ENCODE peak calls at places on chromosomes 12 and 14, in six cellular contexts. One of them, this sample, is unnamed.
A peak's percentile ranks its signal among the peaks of the same experiment; 100 is the strongest.

GRCh38 chr12:43692064-43692463 is 66.5 kb downstream of the PUS7L start:
- DNase-seq in MM.1S: no peak
- DNase-seq in PC-3: peak; percentile 22
- DNase-seq in K562: no peak
- DNase-seq in fibroblast of lung: peak; percentile 56
- DNase-seq in neural progenitor cell: no peak
- DNase-seq in this sample: peak; percentile 37

GRCh38 chr14:61145903-61146411 is 135.2 kb downstream of the TMEM30B start:
- DNase-seq in fibroblast of lung: peak; percentile 93
- DNase-seq in PC-3: peak; percentile 51
- DNase-seq in neural progenitor cell: peak; percentile 11
- DNase-seq in K562: no peak
- DNase-seq in MM.1S: no peak
- DNase-seq in this sample: peak; percentile 84

GRCh38 chr12:54996235-54996634 is 11.7 kb upstream of the TESPA1 start:
- DNase-seq in neural progenitor cell: no peak
- DNase-seq in PC-3: no peak
- DNase-seq in MM.1S: no peak
- DNase-seq in fibroblast of lung: no peak
- DNase-seq in K562: no peak
- DNase-seq in this sample: no peak

GRCh38 chr14:106201376-106201775 is 675.0 kb downstream of the TMEM121 start:
- DNase-seq in MM.1S: no peak
- DNase-seq in fibroblast of lung: no peak
- DNase-seq in PC-3: peak; percentile 5
- DNase-seq in neural progenitor cell: no peak
- DNase-seq in K562: no peak
- DNase-seq in this sample: no peak

GRCh38 chr12:68350753-68351152 is 18.6 kb upstream of the MDM1 start:
- DNase-seq in PC-3: peak; percentile 15
- DNase-seq in fibroblast of lung: peak; percentile 75
- DNase-seq in K562: no peak
- DNase-seq in MM.1S: no peak
- DNase-seq in neural progenitor cell: no peak
- DNase-seq in this sample: no peak

GRCh38 chr12:68646484-68646883 is 35.8 kb downstream of the RAP1B start:
- DNase-seq in K562: no peak
- DNase-seq in neural progenitor cell: no peak
- DNase-seq in PC-3: no peak
- DNase-seq in MM.1S: no peak
- DNase-seq in fibroblast of lung: no peak
- DNase-seq in this sample: no peak

GRCh38 chr12:67377541-67377940 is 108.4 kb downstream of the CAND1 start:
- DNase-seq in PC-3: no peak
- DNase-seq in K562: no peak
- DNase-seq in neural progenitor cell: no peak
- DNase-seq in MM.1S: no peak
- DNase-seq in fibroblast of lung: no peak
- DNase-seq in this sample: peak; percentile 60

GRCh38 chr12:12992418-12993175 is 7.5 kb downstream of the HEBP1 start:
- DNase-seq in MM.1S: peak; percentile 59
- DNase-seq in fibroblast of lung: peak; percentile 89
- DNase-seq in K562: no peak
- DNase-seq in PC-3: no peak
- DNase-seq in neural progenitor cell: no peak
- DNase-seq in this sample: peak; percentile 20

GRCh38 chr14:64705406-64706118 is 1.3 kb downstream of the PLEKHG3 start:
- DNase-seq in MM.1S: no peak
- DNase-seq in K562: no peak
- DNase-seq in fibroblast of lung: no peak
- DNase-seq in PC-3: no peak
- DNase-seq in neural progenitor cell: peak; percentile 49
- DNase-seq in this sample: peak; percentile 63

GRCh38 chr12:7190268-7191055 is 976 bp downstream of the PEX5 start:
- DNase-seq in neural progenitor cell: peak; percentile 63
- DNase-seq in fibroblast of lung: peak; percentile 20
- DNase-seq in PC-3: no peak
- DNase-seq in K562: no peak
- DNase-seq in MM.1S: no peak
- DNase-seq in this sample: peak; percentile 17

GRCh38 chr14:46140445-46140844 is 511.1 kb downstream of the RPL10L start:
- DNase-seq in MM.1S: no peak
- DNase-seq in fibroblast of lung: peak; percentile 1
- DNase-seq in PC-3: no peak
- DNase-seq in K562: no peak
- DNase-seq in neural progenitor cell: no peak
- DNase-seq in this sample: no peak

GRCh38 chr14:23066855-23067744 is 9.8 kb upstream of the CDH24 start:
- DNase-seq in neural progenitor cell: no peak
- DNase-seq in K562: no peak
- DNase-seq in fibroblast of lung: no peak
- DNase-seq in MM.1S: no peak
- DNase-seq in PC-3: no peak
- DNase-seq in this sample: no peak

GRCh38 chr12:32365473-32366064 is 33.8 kb upstream of the FGD4 start:
- DNase-seq in PC-3: peak; percentile 72
- DNase-seq in K562: peak; percentile 70
- DNase-seq in fibroblast of lung: peak; percentile 80
- DNase-seq in neural progenitor cell: peak; percentile 76
- DNase-seq in MM.1S: peak; percentile 72
- DNase-seq in this sample: peak; percentile 62

GRCh38 chr12:82314406-82314892 is 43.7 kb downstream of the CCDC59 start:
- DNase-seq in fibroblast of lung: no peak
- DNase-seq in PC-3: peak; percentile 36
- DNase-seq in neural progenitor cell: peak; percentile 90
- DNase-seq in MM.1S: no peak
- DNase-seq in K562: no peak
- DNase-seq in this sample: peak; percentile 59

GRCh38 chr14:67557656-67558055 is 24.6 kb downstream of the PLEKHH1 start:
- DNase-seq in neural progenitor cell: no peak
- DNase-seq in K562: no peak
- DNase-seq in fibroblast of lung: no peak
- DNase-seq in PC-3: no peak
- DNase-seq in MM.1S: no peak
- DNase-seq in this sample: no peak

GRCh38 chr14:28303248-28303647 is 463.3 kb upstream of the FOXG1 start:
- DNase-seq in MM.1S: no peak
- DNase-seq in neural progenitor cell: no peak
- DNase-seq in K562: no peak
- DNase-seq in fibroblast of lung: peak; percentile 61
- DNase-seq in PC-3: peak; percentile 91
- DNase-seq in this sample: peak; percentile 69

GRCh38 chr14:68249534-68250517 is 430.2 kb downstream of the RAD51B start:
- DNase-seq in MM.1S: no peak
- DNase-seq in neural progenitor cell: no peak
- DNase-seq in fibroblast of lung: peak; percentile 80
- DNase-seq in K562: no peak
- DNase-seq in PC-3: peak; percentile 86
- DNase-seq in this sample: peak; percentile 27

GRCh38 chr12:17609152-17609551 is 480.8 kb downstream of the RERGL start:
- DNase-seq in K562: no peak
- DNase-seq in neural progenitor cell: no peak
- DNase-seq in PC-3: peak; percentile 10
- DNase-seq in fibroblast of lung: peak; percentile 0
- DNase-seq in MM.1S: no peak
- DNase-seq in this sample: no peak

GRCh38 chr12:49671051-49671765 is 36.0 kb downstream of the FMNL3 start:
- DNase-seq in PC-3: no peak
- DNase-seq in K562: no peak
- DNase-seq in MM.1S: peak; percentile 21
- DNase-seq in fibroblast of lung: no peak
- DNase-seq in neural progenitor cell: no peak
- DNase-seq in this sample: no peak

GRCh38 chr12:56115329-56115728 is 1.1 kb upstream of the RPL41 start:
- DNase-seq in neural progenitor cell: peak; percentile 23
- DNase-seq in MM.1S: no peak
- DNase-seq in fibroblast of lung: peak; percentile 47
- DNase-seq in K562: no peak
- DNase-seq in PC-3: peak; percentile 23
- DNase-seq in this sample: peak; percentile 57

GRCh38 chr12:21771311-21771710 is 3.2 kb downstream of the KCNJ8 start:
- DNase-seq in K562: no peak
- DNase-seq in neural progenitor cell: no peak
- DNase-seq in PC-3: peak; percentile 24
- DNase-seq in MM.1S: no peak
- DNase-seq in fibroblast of lung: peak; percentile 61
- DNase-seq in this sample: no peak

GRCh38 chr12:98544741-98545140 is 29.4 kb downstream of the TMPO start:
- DNase-seq in PC-3: no peak
- DNase-seq in MM.1S: no peak
- DNase-seq in K562: no peak
- DNase-seq in fibroblast of lung: peak; percentile 37
- DNase-seq in neural progenitor cell: no peak
- DNase-seq in this sample: no peak

GRCh38 chr12:916240-916639 is 33.3 kb downstream of the RAD52 start:
- DNase-seq in PC-3: no peak
- DNase-seq in fibroblast of lung: no peak
- DNase-seq in neural progenitor cell: no peak
- DNase-seq in MM.1S: no peak
- DNase-seq in K562: no peak
- DNase-seq in this sample: no peak

GRCh38 chr12:66453111-66453510 is 150.8 kb downstream of the HELB start:
- DNase-seq in PC-3: no peak
- DNase-seq in MM.1S: no peak
- DNase-seq in K562: no peak
- DNase-seq in fibroblast of lung: no peak
- DNase-seq in neural progenitor cell: no peak
- DNase-seq in this sample: no peak

GRCh38 chr14:87992349-87992719 is 648 bp downstream of the GALC start:
- DNase-seq in MM.1S: no peak
- DNase-seq in PC-3: no peak
- DNase-seq in neural progenitor cell: peak; percentile 60
- DNase-seq in fibroblast of lung: peak; percentile 33
- DNase-seq in K562: no peak
- DNase-seq in this sample: peak; percentile 2

GRCh38 chr14:31294736-31295398 is 87.3 kb upstream of the HECTD1 start:
- DNase-seq in MM.1S: no peak
- DNase-seq in neural progenitor cell: no peak
- DNase-seq in PC-3: no peak
- DNase-seq in fibroblast of lung: peak; percentile 22
- DNase-seq in K562: no peak
- DNase-seq in this sample: no peak

GRCh38 chr12:67697443-67697842 is 48.9 kb downstream of the DYRK2 start:
- DNase-seq in neural progenitor cell: no peak
- DNase-seq in MM.1S: no peak
- DNase-seq in fibroblast of lung: peak; percentile 70
- DNase-seq in PC-3: peak; percentile 35
- DNase-seq in K562: no peak
- DNase-seq in this sample: peak; percentile 79

GRCh38 chr14:37595809-37596595 is 573 bp downstream of the TTC6 start:
- DNase-seq in fibroblast of lung: peak; percentile 22
- DNase-seq in neural progenitor cell: peak; percentile 71
- DNase-seq in PC-3: peak; percentile 98
- DNase-seq in K562: peak; percentile 80
- DNase-seq in MM.1S: peak; percentile 79
- DNase-seq in this sample: peak; percentile 97

GRCh38 chr14:42407153-42407552 is 800.5 kb downstream of the LRFN5 start:
- DNase-seq in PC-3: no peak
- DNase-seq in MM.1S: peak; percentile 23
- DNase-seq in fibroblast of lung: no peak
- DNase-seq in neural progenitor cell: no peak
- DNase-seq in K562: no peak
- DNase-seq in this sample: no peak

GRCh38 chr12:75482636-75483035 is 2.1 kb downstream of the GLIPR1 start:
- DNase-seq in fibroblast of lung: no peak
- DNase-seq in neural progenitor cell: no peak
- DNase-seq in K562: no peak
- DNase-seq in MM.1S: no peak
- DNase-seq in PC-3: no peak
- DNase-seq in this sample: no peak
- H2AFZ ChIP-seq in fibroblast of lung: no peak overlapping the region
- H2AFZ ChIP-seq in neural progenitor cell: no peak overlapping the region
- H2AFZ ChIP-seq in K562: no peak overlapping the region
- H2AFZ ChIP-seq in MM.1S: no peak overlapping the region
- H2AFZ ChIP-seq in PC-3: no peak overlapping the region
- H2AFZ ChIP-seq in this sample: no peak overlapping the region

DNA sequence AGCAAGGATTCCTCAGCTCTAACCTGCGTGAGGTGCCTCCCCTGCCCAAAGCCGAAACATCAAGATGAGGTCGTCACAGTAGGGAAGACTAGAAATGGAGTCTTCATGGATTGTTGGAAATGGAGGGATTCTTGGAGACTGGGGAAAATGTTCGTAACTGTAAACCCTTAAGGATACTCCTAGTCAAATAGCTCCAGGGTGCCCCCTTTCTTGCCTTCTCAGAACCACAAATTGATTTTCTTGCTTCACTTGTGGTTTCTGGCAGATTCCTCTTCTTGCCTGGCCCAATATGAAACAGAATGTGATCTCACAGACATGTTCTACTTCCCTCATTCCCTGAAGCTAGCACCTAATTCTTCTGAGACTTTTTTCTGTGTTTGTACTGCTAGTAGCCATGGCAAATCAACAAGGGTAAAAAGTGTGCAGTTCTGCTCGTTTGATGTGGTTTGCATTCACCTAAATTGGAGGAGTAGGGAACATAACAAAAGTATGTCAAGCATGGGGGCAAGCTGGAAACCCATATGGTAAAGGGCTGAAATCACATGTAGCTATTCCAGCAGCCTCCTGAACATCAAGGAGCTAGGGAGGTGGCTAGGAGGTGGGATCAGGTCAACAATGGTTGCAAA is 331.9 kb downstream of the PAWR start:
- DNase-seq in K562: no peak
- DNase-seq in PC-3: no peak
- DNase-seq in MM.1S: peak; percentile 10
- DNase-seq in neural progenitor cell: no peak
- DNase-seq in fibroblast of lung: peak; percentile 16
- DNase-seq in this sample: peak; percentile 6
- TF ChIP-seq CTCF in K562: no peak
- TF ChIP-seq CTCF in PC-3: no peak
- TF ChIP-seq CTCF in MM.1S: no peak
- TF ChIP-seq CTCF in neural progenitor cell: no peak
- TF ChIP-seq CTCF in fibroblast of lung: no peak
- TF ChIP-seq CTCF in this sample: no peak

DNA sequence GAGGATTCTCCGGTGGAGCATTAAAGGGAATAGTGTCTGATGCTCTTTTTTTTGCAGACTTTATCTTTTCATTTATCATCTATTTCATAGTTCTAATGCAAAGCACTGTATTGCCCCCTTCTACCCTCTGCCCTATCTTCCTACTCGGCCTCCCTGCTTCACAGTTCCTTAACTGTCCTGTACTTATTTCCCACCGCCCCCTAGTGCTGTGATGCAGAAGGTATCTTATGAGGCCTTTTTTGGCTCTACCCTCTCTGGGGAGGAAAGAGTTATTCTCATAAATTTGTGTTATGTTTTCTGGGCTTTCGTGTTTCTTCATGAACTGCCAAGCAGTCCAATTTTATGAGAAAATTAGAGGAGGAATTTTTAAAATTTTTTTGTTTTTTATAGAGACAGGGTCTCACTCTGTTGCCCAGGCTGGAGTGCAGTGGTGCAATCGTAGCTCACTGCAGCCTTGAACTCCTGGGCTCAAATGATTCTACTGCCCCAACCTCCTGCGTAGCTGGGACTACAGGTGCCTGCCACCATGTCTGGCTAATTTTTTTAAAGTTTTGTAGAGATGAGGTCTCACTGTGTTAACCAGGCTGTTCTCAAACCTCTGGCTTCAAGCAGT is 1.2 kb downstream of the ITFG2 start:
- DNase-seq in MM.1S: peak; percentile 80
- DNase-seq in neural progenitor cell: peak; percentile 79
- DNase-seq in PC-3: peak; percentile 63
- DNase-seq in K562: peak; percentile 52
- DNase-seq in fibroblast of lung: peak; percentile 71
- DNase-seq in this sample: peak; percentile 53
- H3K9ac ChIP-seq in MM.1S: peak overlapping the region; percentile 94
- H3K9ac ChIP-seq in neural progenitor cell: peak overlapping the region; percentile 25
- H3K9ac ChIP-seq in PC-3: peak overlapping the region; percentile 92
- H3K9ac ChIP-seq in K562: peak overlapping the region; percentile 90
- H3K9ac ChIP-seq in fibroblast of lung: no peak overlapping the region
- H3K9ac ChIP-seq in this sample: peak overlapping the region; percentile 70

GRCh38 chr14:20306079-20306423 is 300 bp upstream of the TTC5 start:
- DNase-seq in PC-3: no peak
- DNase-seq in MM.1S: no peak
- DNase-seq in fibroblast of lung: no peak
- DNase-seq in K562: no peak
- DNase-seq in neural progenitor cell: no peak
- DNase-seq in this sample: no peak
- H2AFZ ChIP-seq in PC-3: no peak overlapping the region
- H2AFZ ChIP-seq in MM.1S: no peak overlapping the region
- H2AFZ ChIP-seq in fibroblast of lung: no peak overlapping the region
- H2AFZ ChIP-seq in K562: no peak overlapping the region
- H2AFZ ChIP-seq in neural progenitor cell: no peak overlapping the region
- H2AFZ ChIP-seq in this sample: no peak overlapping the region